ENCODE peak calls at places on chromosome 5, in six cellular contexts. T, A, F, G, Y and S are unnamed samples. For H3K9me3, the result is how much of the 10 kb centered on the place peaks cover.

GRCh38 chr5:113182658-113183344 is 206.2 kb downstream of the DCP2 start:
- DNase-seq in Y (no peak), F (no peak), T (no peak), A (no peak), G (no peak), S (no peak)

GRCh38 chr5:124747770-124748686 is 1.6 kb upstream of the ZNF608 start:
- DNase-seq in A (peak), G (no peak), Y (no peak), T (no peak), F (no peak), S (no peak)

GRCh38 chr5:77973253-77973609 is 197.1 kb upstream of the TBCA start:
- DNase-seq in A (no peak), Y (no peak), F (no peak), G (no peak), T (no peak), S (no peak)

GRCh38 chr5:1225081-1225480 is at the start of gene SLC6A18:
- DNase-seq in T (no peak), A (no peak), Y (no peak), F (no peak), G (no peak), S (no peak)

GRCh38 chr5:84290161-84290560 is 94.5 kb downstream of the EDIL3 start:
- DNase-seq in G (no peak), F (no peak), A (no peak), Y (no peak), T (no peak), S (no peak)

GRCh38 chr5:134059758-134060495 is 54.6 kb upstream of the TCF7 start:
- DNase-seq in Y (no peak), G (no peak), F (no peak), A (no peak), T (no peak), S (no peak)

GRCh38 chr5:150567031-150567680 is 59.2 kb downstream of the NDST1 start:
- DNase-seq in Y (no peak), F (no peak), A (no peak), T (no peak), G (no peak), S (no peak)

GRCh38 chr5:179700401-179700918 is 1.7 kb downstream of the CANX start:
- DNase-seq in F (no peak), T (no peak), A (no peak), Y (peak), G (no peak), S (no peak)

GRCh38 chr5:1140818-1141189 is 28.9 kb upstream of the SLC12A7 start:
- DNase-seq in F (no peak), Y (no peak), T (no peak), G (no peak), A (no peak), S (no peak)

GRCh38 chr5:57311921-57312320 is 138.1 kb downstream of the GPBP1 start:
- DNase-seq in T (no peak), A (no peak), G (no peak), F (no peak), Y (no peak), S (no peak)

GRCh38 chr5:134255418-134256150 is 29.7 kb upstream of the PPP2CA start:
- DNase-seq in Y (no peak), A (no peak), T (no peak), F (no peak), G (no peak), S (no peak)

GRCh38 chr5:169751490-169751889 is 114.4 kb downstream of the DOCK2 start:
- DNase-seq in T (no peak), F (no peak), A (no peak), Y (no peak), G (no peak), S (no peak)

GRCh38 chr5:172643392-172643871 is 2.4 kb downstream of the NEURL1B start:
- DNase-seq in Y (no peak), T (no peak), A (no peak), F (no peak), G (no peak), S (no peak)
- TF ChIP-seq YY1 in Y (no peak), T (no peak), A (no peak), F (no peak), G (no peak), S (no peak)

DNA sequence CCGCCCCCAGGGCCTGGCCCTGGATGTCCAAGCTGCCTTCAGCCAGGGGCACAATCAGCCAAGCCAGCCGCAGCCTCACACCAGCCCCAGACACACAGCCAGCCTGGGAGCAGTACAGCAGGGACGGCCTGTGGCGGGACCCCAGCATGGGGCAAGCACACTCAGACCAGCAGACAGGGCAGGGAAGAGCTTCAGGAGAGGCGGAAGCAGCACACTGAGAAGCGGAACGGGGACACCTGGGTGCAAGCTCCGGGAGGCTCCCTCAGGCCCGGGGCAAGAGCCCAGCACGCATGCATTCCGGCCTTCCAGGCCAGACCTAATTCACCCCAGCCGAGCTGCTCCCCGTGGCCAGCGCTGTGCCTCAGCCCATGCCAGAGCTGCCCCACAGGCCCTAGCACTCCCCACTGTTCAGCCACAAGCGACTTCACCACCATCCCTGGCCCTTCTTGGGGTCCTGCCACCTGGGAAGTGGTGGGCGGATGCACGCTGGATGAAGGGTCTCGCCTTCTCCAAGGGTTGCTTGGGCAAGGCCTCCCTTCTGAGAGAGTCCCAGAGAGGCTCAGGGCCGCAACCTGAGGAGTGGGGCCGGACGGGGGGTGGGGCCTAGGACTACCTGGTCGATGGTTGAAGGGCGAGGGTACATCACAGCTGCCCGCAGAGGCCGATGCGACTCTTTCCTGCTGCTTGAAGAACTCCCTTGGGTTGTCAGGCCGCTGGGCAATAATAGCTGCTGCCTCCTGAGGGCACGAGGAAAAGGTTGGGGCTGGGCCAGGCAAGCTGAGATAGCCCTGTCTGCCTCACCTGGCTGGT is 13.4 kb downstream of the DBN1 start:
- DNase-seq in T (no peak), G (no peak), A (no peak), Y (no peak), F (no peak), S (no peak)
- H3K9me3 ChIP-seq in T (under half), G (under half), A (under half), Y (under half), F (under half), S (under half)

DNA sequence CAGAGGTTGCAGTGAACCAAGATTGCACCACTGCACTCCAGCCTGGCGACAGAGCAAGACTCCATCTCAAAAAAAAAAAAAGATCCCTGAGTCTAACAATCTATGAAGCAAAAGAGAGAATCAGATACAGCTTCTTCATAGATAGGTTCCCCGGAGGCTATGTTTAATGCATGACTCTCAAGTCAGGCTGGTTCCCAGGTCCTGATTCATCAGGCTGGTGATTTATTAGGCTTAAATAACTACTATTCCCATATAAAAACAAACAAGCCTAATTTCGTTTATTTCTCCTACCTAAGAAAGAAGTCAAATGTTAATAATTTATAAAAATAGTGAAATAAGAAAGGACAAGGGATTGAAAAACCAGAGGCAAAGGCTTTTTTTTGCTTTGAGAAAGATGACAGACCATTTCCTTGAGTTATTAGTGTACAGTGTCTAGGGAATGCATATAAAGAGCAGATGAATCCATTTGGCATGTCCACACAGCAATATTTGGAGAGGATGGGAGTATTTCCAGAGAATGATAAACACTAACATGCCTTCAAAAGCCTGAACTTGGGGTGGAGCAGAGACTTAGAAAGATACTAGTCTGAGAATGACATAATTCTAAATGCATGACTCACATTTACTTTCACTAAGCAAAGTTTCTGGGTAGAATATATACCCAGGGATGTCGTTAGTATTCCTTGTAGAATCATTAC is 115.3 kb downstream of the NREP start:
- DNase-seq in A (no peak), F (no peak), Y (no peak), G (no peak), T (no peak), S (no peak)
- TF ChIP-seq YY1 in A (no peak), F (no peak), Y (no peak), G (no peak), T (no peak), S (no peak)

GRCh38 chr5:18285257-18285656 is 651.0 kb downstream of the TAF11L14 start:
- DNase-seq in F (no peak), A (no peak), Y (no peak), T (no peak), G (no peak), S (no peak)

GRCh38 chr5:18276939-18277338 is 642.7 kb downstream of the TAF11L14 start:
- DNase-seq in G (no peak), T (no peak), F (no peak), A (no peak), Y (no peak), S (no peak)

GRCh38 chr5:18281947-18282557 is 647.8 kb downstream of the TAF11L14 start:
- DNase-seq in T (peak), Y (peak), A (no peak), G (no peak), F (no peak), S (no peak)
- H3K9me3 ChIP-seq in T (under half), Y (under half), A (under half), G (under half), F (under half), S (under half)

GRCh38 chr5:7261049-7261448 is 134.9 kb upstream of the ADCY2 start:
- DNase-seq in F (no peak), A (no peak), T (peak), G (no peak), Y (peak), S (peak)
- TF ChIP-seq YY1 in F (no peak), A (no peak), T (no peak), G (peak), Y (no peak), S (no peak)

DNA sequence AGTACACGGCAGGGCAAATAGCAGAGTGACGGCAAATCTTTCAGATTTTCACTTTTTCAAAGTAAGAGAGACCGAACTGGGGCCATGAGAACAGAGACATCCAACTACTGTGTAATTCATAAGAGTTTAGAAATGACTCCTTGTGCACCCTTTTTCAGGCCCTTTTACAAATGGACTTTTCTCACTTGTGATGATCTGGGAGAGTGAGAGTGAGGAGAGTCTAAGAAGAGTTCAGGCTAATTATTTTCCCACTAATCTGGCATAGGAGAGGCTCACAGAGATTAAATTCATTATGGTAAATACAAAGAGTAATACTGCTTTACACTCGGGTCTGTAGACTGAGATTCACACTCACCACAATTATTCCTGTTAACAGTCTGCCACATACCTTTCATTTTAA is 880 bp upstream of the CCNG1 start:
- DNase-seq in Y (no peak), G (no peak), F (no peak), A (no peak), T (no peak), S (no peak)
- H3K9me3 ChIP-seq in Y (under half), G (under half), F (under half), A (under half), T (under half), S (under half)